ENCODE peak calls at places on chromosomes 13 and 19, in nine cellular contexts. Y is RPMI7951; A is activated CD4-positive, alpha-beta T cell treated with anti-CD3 and anti-CD28 coated beads, Interleukin-2, amount 50 U/mL, for 24 hours; U is PC-3; K is NCI-H226; P is activated CD8-positive, alpha-beta memory T cell treated with anti-CD3 and anti-CD28 coated beads, Interleukin-2, amount 50 U/mL, for 4 hours; I is heart right ventricle; F is stimulated activated CD8-positive, alpha-beta memory T cell treated with anti-CD3 and anti-CD28 coated beads, Interleukin-2, amount 100 ng/mL, for 48 hours; Z is kidney. H is an unnamed sample.

GRCh38 chr13:104310861-104311260 is 1244.6 kb upstream of the SLC10A2 start:
- DNase-seq in Y (no peak), A (no peak), U (peak; percentile 25), K (peak; percentile 12), P (no peak), I (no peak), F (no peak), Z (no peak), H (no peak)

GRCh38 chr13:110336681-110337080 is 29.6 kb downstream of the COL4A2 start:
- DNase-seq in Y (peak; percentile 58), A (no peak), U (no peak), K (no peak), P (no peak), I (no peak), F (no peak), Z (no peak), H (no peak)

GRCh38 chr13:109677206-109677605 is 109.2 kb downstream of the IRS2 start:
- DNase-seq in Y (no peak), A (no peak), U (no peak), K (no peak), P (no peak), I (no peak), F (no peak), Z (no peak), H (no peak)

GRCh38 chr19:15891434-15891833 is 6.4 kb downstream of the CYP4F2 start:
- DNase-seq in Y (no peak), A (no peak), U (no peak), K (no peak), P (no peak), I (no peak), F (no peak), Z (no peak), H (no peak)

GRCh38 chr19:38290631-38291147 is 13.4 kb upstream of the C19orf33 start:
- DNase-seq in Y (peak; percentile 96), A (no peak), U (peak; percentile 97), K (peak; percentile 2), P (no peak), I (no peak), F (no peak), Z (peak; percentile 94), H (no peak)

GRCh38 chr13:110812111-110812868 is 98.8 kb downstream of the ING1 start:
- DNase-seq in Y (no peak), A (no peak), U (no peak), K (no peak), P (no peak), I (no peak), F (no peak), Z (peak; percentile 75), H (no peak)

GRCh38 chr13:20799726-20800416 is 26.1 kb upstream of the EEF1AKMT1 start:
- DNase-seq in Y (peak; percentile 17), A (no peak), U (peak; percentile 51), K (no peak), P (no peak), I (no peak), F (no peak), Z (no peak), H (no peak)

GRCh38 chr19:48454150-48454730 is 1.1 kb upstream of the KCNJ14 start:
- DNase-seq in Y (no peak), A (no peak), U (no peak), K (no peak), P (no peak), I (no peak), F (no peak), Z (no peak), H (no peak)

GRCh38 chr13:23903906-23904280 is 6.6 kb upstream of the C1QTNF9B start:
- DNase-seq in Y (no peak), A (no peak), U (no peak), K (no peak), P (no peak), I (no peak), F (no peak), Z (no peak), H (no peak)

GRCh38 chr13:95378603-95379002 is 77.4 kb upstream of the ABCC4 start:
- DNase-seq in Y (no peak), A (no peak), U (peak; percentile 4), K (peak; percentile 28), P (no peak), I (peak; percentile 48), F (no peak), Z (no peak), H (no peak)

GRCh38 chr19:2733930-2734588 is 5.8 kb downstream of the SLC39A3 start:
- DNase-seq in Y (no peak), A (no peak), U (no peak), K (no peak), P (no peak), I (no peak), F (no peak), Z (no peak), H (no peak)

GRCh38 chr19:23507441-23507840 is 112.2 kb upstream of the ZNF91 start:
- DNase-seq in Y (peak; percentile 73), A (no peak), U (no peak), K (no peak), P (no peak), I (no peak), F (no peak), Z (no peak), H (no peak)

GRCh38 chr19:41541990-41542584 is 33.9 kb upstream of the CEACAM21 start:
- DNase-seq in Y (peak; percentile 24), A (no peak), U (peak; percentile 59), K (no peak), P (peak; percentile 75), I (peak; percentile 67), F (peak; percentile 68), Z (no peak), H (peak; percentile 86)

GRCh38 chr13:52104624-52105023 is 24.2 kb downstream of the NEK5 start:
- DNase-seq in Y (no peak), A (no peak), U (no peak), K (no peak), P (no peak), I (no peak), F (no peak), Z (no peak), H (no peak)

GRCh38 chr13:48730971-48731658 is 77.4 kb downstream of the CYSLTR2 start:
- DNase-seq in Y (peak; percentile 10), A (no peak), U (peak; percentile 44), K (no peak), P (no peak), I (no peak), F (no peak), Z (no peak), H (no peak)

GRCh38 chr19:41239363-41239762 is 20.3 kb downstream of the AXL start:
- DNase-seq in Y (no peak), A (no peak), U (no peak), K (no peak), P (no peak), I (no peak), F (no peak), Z (no peak), H (no peak)

GRCh38 chr13:32586022-32586900 is at the start of gene PDS5B:
- DNase-seq in Y (peak; percentile 88), A (peak; percentile 91), U (peak; percentile 92), K (peak; percentile 80), P (peak; percentile 94), I (peak; percentile 96), F (peak; percentile 94), Z (peak; percentile 98), H (peak; percentile 97)

GRCh38 chr19:27971071-27971470 is 1241.9 kb downstream of the UQCRFS1 start:
- DNase-seq in Y (peak; percentile 11), A (no peak), U (peak; percentile 7), K (peak; percentile 81), P (no peak), I (no peak), F (no peak), Z (no peak), H (no peak)

GRCh38 chr19:12766051-12766521 is 9.3 kb downstream of the HOOK2 start:
- DNase-seq in Y (peak; percentile 77), A (no peak), U (peak; percentile 79), K (peak; percentile 35), P (peak; percentile 86), I (peak; percentile 85), F (peak; percentile 78), Z (peak; percentile 96), H (peak; percentile 84)

GRCh38 chr19:7460562-7460966 is 28.3 kb downstream of the PEX11G start:
- DNase-seq in Y (no peak), A (no peak), U (no peak), K (peak; percentile 53), P (no peak), I (no peak), F (no peak), Z (no peak), H (no peak)

GRCh38 chr19:4098493-4098892 is 25.4 kb downstream of the MAP2K2 start:
- DNase-seq in Y (no peak), A (no peak), U (no peak), K (no peak), P (no peak), I (peak; percentile 75), F (no peak), Z (peak; percentile 74), H (no peak)

GRCh38 chr13:24038405-24038804 is 122.1 kb upstream of the SPATA13 start:
- DNase-seq in Y (peak; percentile 60), A (no peak), U (peak; percentile 56), K (no peak), P (no peak), I (no peak), F (peak; percentile 14), Z (no peak), H (peak; percentile 33)

GRCh38 chr19:7817801-7818200 is 12.2 kb upstream of the EVI5L start:
- DNase-seq in Y (no peak), A (no peak), U (no peak), K (no peak), P (no peak), I (no peak), F (no peak), Z (no peak), H (no peak)

GRCh38 chr13:114074671-114075315 is 57.6 kb downstream of the RASA3 start:
- DNase-seq in Y (no peak), A (no peak), U (no peak), K (no peak), P (no peak), I (no peak), F (no peak), Z (peak; percentile 53), H (no peak)

GRCh38 chr13:106867249-106867648 is 299.3 kb upstream of the ARGLU1 start:
- DNase-seq in Y (peak; percentile 1), A (no peak), U (peak; percentile 2), K (no peak), P (no peak), I (peak; percentile 13), F (no peak), Z (no peak), H (no peak)

GRCh38 chr13:112722433-112723250 is 32.8 kb downstream of the ATP11A start:
- DNase-seq in Y (peak; percentile 85), A (no peak), U (peak; percentile 77), K (peak; percentile 99), P (no peak), I (peak; percentile 75), F (no peak), Z (peak; percentile 57), H (no peak)

GRCh38 chr13:52975969-52976368 is 52.6 kb upstream of the OLFM4 start:
- DNase-seq in Y (no peak), A (no peak), U (no peak), K (no peak), P (no peak), I (no peak), F (no peak), Z (no peak), H (no peak)

GRCh38 chr13:40452038-40452666 is 214.3 kb downstream of the FOXO1 start:
- DNase-seq in Y (no peak), A (no peak), U (no peak), K (no peak), P (no peak), I (no peak), F (no peak), Z (no peak), H (peak; percentile 11)

H was measured in GM12865.